ENCODE peak calls at places on chromosomes 16 and 17, in five cellular contexts. One of them, this sample, is unnamed. For H3K4me1, the result is how much of the 10 kb centered on the place peaks cover.

GRCh38 chr16:85025781-85026653 is 1.6 kb upstream of the KIAA0513 start:
- DNase-seq in SJSA1: no peak
- DNase-seq in suprapubic skin: no peak
- DNase-seq in PC-3: no peak
- DNase-seq in adrenal gland: no peak
- DNase-seq in this sample: no peak

GRCh38 chr16:20084624-20085226 is 11.0 kb upstream of the GPR139 start:
- DNase-seq in SJSA1: no peak
- DNase-seq in suprapubic skin: no peak
- DNase-seq in PC-3: peak
- DNase-seq in adrenal gland: no peak
- DNase-seq in this sample: no peak

GRCh38 chr16:81633147-81633619 is 145.9 kb upstream of the PLCG2 start:
- DNase-seq in SJSA1: no peak
- DNase-seq in suprapubic skin: no peak
- DNase-seq in PC-3: no peak
- DNase-seq in adrenal gland: no peak
- DNase-seq in this sample: no peak

GRCh38 chr16:2492292-2492691 is 17.4 kb downstream of the TBC1D24 start:
- DNase-seq in SJSA1: no peak
- DNase-seq in suprapubic skin: no peak
- DNase-seq in PC-3: no peak
- DNase-seq in adrenal gland: no peak
- DNase-seq in this sample: no peak

GRCh38 chr17:66469890-66470289 is 167.5 kb downstream of the PRKCA start:
- DNase-seq in SJSA1: no peak
- DNase-seq in suprapubic skin: no peak
- DNase-seq in PC-3: no peak
- DNase-seq in adrenal gland: no peak
- DNase-seq in this sample: no peak

GRCh38 chr17:1604831-1605528 is 23.7 kb downstream of the SLC43A2 start:
- DNase-seq in SJSA1: no peak
- DNase-seq in suprapubic skin: no peak
- DNase-seq in PC-3: no peak
- DNase-seq in adrenal gland: no peak
- DNase-seq in this sample: no peak

GRCh38 chr17:57986841-57987581 is 1.0 kb downstream of the VEZF1 start:
- DNase-seq in SJSA1: peak
- DNase-seq in suprapubic skin: no peak
- DNase-seq in PC-3: peak
- DNase-seq in adrenal gland: peak
- DNase-seq in this sample: peak

GRCh38 chr17:32912218-32912897 is 15.6 kb upstream of the TMEM98 start:
- DNase-seq in SJSA1: peak
- DNase-seq in suprapubic skin: peak
- DNase-seq in PC-3: peak
- DNase-seq in adrenal gland: peak
- DNase-seq in this sample: peak

GRCh38 chr16:81779540-81780320 is 639 bp downstream of the PLCG2 start:
- DNase-seq in SJSA1: no peak
- DNase-seq in suprapubic skin: no peak
- DNase-seq in PC-3: no peak
- DNase-seq in adrenal gland: peak
- DNase-seq in this sample: no peak

GRCh38 chr16:88599092-88599733 is 29.0 kb downstream of the ZC3H18 start:
- DNase-seq in SJSA1: no peak
- DNase-seq in suprapubic skin: no peak
- DNase-seq in PC-3: no peak
- DNase-seq in adrenal gland: peak
- DNase-seq in this sample: no peak

GRCh38 chr17:78366109-78366848 is 6.4 kb upstream of the SOCS3 start:
- DNase-seq in SJSA1: no peak
- DNase-seq in suprapubic skin: no peak
- DNase-seq in PC-3: no peak
- DNase-seq in adrenal gland: no peak
- DNase-seq in this sample: peak

GRCh38 chr16:12063435-12063834 is 86.9 kb downstream of the SNX29 start:
- DNase-seq in SJSA1: no peak
- DNase-seq in suprapubic skin: no peak
- DNase-seq in PC-3: no peak
- DNase-seq in adrenal gland: no peak
- DNase-seq in this sample: no peak

GRCh38 chr16:66521951-66522771 is 27.8 kb downstream of the TK2 start:
- DNase-seq in SJSA1: peak
- DNase-seq in suprapubic skin: no peak
- DNase-seq in PC-3: peak
- DNase-seq in adrenal gland: peak
- DNase-seq in this sample: peak

GRCh38 chr17:30343741-30344140 is 9.9 kb upstream of the TMIGD1 start:
- DNase-seq in SJSA1: no peak
- DNase-seq in suprapubic skin: no peak
- DNase-seq in PC-3: no peak
- DNase-seq in adrenal gland: no peak
- DNase-seq in this sample: no peak
- H3K4me1 ChIP-seq in SJSA1: under half
- H3K4me1 ChIP-seq in suprapubic skin: under half
- H3K4me1 ChIP-seq in PC-3: under half
- H3K4me1 ChIP-seq in adrenal gland: under half
- H3K4me1 ChIP-seq in this sample: under half

GRCh38 chr17:74295625-74296547 is 21.9 kb downstream of the DNAI2 start:
- DNase-seq in SJSA1: no peak
- DNase-seq in suprapubic skin: no peak
- DNase-seq in PC-3: peak
- DNase-seq in adrenal gland: peak
- DNase-seq in this sample: no peak
- H3K4me3 ChIP-seq in SJSA1: no peak
- H3K4me3 ChIP-seq in suprapubic skin: no peak
- H3K4me3 ChIP-seq in PC-3: no peak
- H3K4me3 ChIP-seq in adrenal gland: no peak
- H3K4me3 ChIP-seq in this sample: no peak

GRCh38 chr16:73214825-73215481 is 167.0 kb upstream of the ZFHX3 start:
- DNase-seq in SJSA1: no peak
- DNase-seq in suprapubic skin: no peak
- DNase-seq in PC-3: no peak
- DNase-seq in adrenal gland: no peak
- DNase-seq in this sample: no peak
- H3K4me1 ChIP-seq in SJSA1: under half
- H3K4me1 ChIP-seq in suprapubic skin: under half
- H3K4me1 ChIP-seq in PC-3: under half
- H3K4me1 ChIP-seq in adrenal gland: under half
- H3K4me1 ChIP-seq in this sample: under half

DNA sequence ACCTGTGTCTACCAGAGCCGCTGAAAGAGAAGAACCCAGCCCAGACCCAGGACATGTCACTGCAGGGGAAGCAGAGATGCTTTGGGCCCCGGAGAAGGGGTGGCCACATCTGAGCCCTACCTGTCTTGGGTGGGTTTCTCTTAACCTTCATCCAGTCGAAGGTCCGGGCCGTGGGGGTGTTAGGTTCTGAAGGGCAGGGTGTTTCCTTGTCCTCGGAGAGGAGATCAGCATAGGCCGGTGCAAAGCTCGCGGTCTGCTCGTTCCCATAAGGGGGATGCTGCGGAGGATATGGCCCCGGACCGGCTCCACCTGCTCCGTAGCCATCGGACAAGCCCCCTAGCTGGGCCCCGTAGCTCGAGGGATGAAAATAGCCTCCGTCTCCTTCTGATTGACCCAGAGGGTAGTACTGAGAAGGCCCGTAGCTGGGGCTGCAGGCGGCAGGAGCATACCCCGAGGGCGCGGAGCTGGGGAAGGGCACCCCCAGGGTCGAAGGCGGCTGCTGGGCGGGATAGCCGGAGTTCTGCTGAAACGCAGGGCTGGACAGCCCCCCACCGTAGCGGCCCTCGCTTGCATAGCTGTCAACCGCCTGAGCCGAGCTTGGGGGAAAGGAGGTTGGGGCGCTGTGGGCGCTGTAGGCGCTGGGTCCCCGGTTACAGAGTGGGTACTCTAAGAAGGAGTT is 464 bp downstream of the HOXB1 start:
- DNase-seq in SJSA1: no peak
- DNase-seq in suprapubic skin: no peak
- DNase-seq in PC-3: no peak
- DNase-seq in adrenal gland: no peak
- DNase-seq in this sample: no peak
- H3K4me3 ChIP-seq in SJSA1: no peak
- H3K4me3 ChIP-seq in suprapubic skin: no peak
- H3K4me3 ChIP-seq in PC-3: no peak
- H3K4me3 ChIP-seq in adrenal gland: no peak
- H3K4me3 ChIP-seq in this sample: no peak

GRCh38 chr16:82814059-82814458 is 187.3 kb downstream of the CDH13 start:
- DNase-seq in SJSA1: no peak
- DNase-seq in suprapubic skin: no peak
- DNase-seq in PC-3: no peak
- DNase-seq in adrenal gland: no peak
- DNase-seq in this sample: peak
- H3K4me1 ChIP-seq in SJSA1: under half
- H3K4me1 ChIP-seq in suprapubic skin: under half
- H3K4me1 ChIP-seq in PC-3: under half
- H3K4me1 ChIP-seq in adrenal gland: under half
- H3K4me1 ChIP-seq in this sample: under half

DNA sequence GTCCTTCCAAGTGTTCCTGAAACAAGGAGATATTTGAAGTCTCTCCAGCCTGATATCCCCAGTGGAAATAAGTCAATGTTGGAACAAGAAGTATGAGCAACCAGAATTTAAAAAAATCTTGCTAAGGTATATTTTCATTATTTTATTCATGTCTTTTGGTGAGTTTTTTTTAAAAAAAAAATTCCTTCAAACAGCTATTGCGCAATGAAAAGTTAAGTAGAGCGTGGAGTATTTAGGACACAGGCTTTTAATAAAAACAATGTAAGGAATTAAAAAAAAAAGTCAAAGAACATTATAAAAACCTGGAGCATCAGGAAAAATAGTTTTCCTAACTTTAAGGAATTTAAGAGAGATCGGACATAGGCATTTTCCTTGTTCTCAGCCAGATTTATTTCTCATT is 940.4 kb downstream of the KCNJ2 start:
- DNase-seq in SJSA1: no peak
- DNase-seq in suprapubic skin: no peak
- DNase-seq in PC-3: no peak
- DNase-seq in adrenal gland: no peak
- DNase-seq in this sample: no peak
- H3K4me3 ChIP-seq in SJSA1: no peak
- H3K4me3 ChIP-seq in suprapubic skin: no peak
- H3K4me3 ChIP-seq in PC-3: no peak
- H3K4me3 ChIP-seq in adrenal gland: no peak
- H3K4me3 ChIP-seq in this sample: no peak

GRCh38 chr17:59367657-59368045 is 36.2 kb downstream of the YPEL2 start:
- DNase-seq in SJSA1: no peak
- DNase-seq in suprapubic skin: no peak
- DNase-seq in PC-3: peak
- DNase-seq in adrenal gland: no peak
- DNase-seq in this sample: no peak

GRCh38 chr17:59368218-59368857 is 36.9 kb downstream of the YPEL2 start:
- DNase-seq in SJSA1: peak
- DNase-seq in suprapubic skin: no peak
- DNase-seq in PC-3: peak
- DNase-seq in adrenal gland: no peak
- DNase-seq in this sample: no peak

GRCh38 chr17:59366773-59367656 is 35.6 kb downstream of the YPEL2 start:
- DNase-seq in SJSA1: no peak
- DNase-seq in suprapubic skin: no peak
- DNase-seq in PC-3: peak
- DNase-seq in adrenal gland: peak
- DNase-seq in this sample: peak

GRCh38 chr17:59370580-59371299 is 39.3 kb downstream of the YPEL2 start:
- DNase-seq in SJSA1: no peak
- DNase-seq in suprapubic skin: no peak
- DNase-seq in PC-3: no peak
- DNase-seq in adrenal gland: no peak
- DNase-seq in this sample: no peak

GRCh38 chr17:59369026-59369724 is 37.7 kb downstream of the YPEL2 start:
- DNase-seq in SJSA1: no peak
- DNase-seq in suprapubic skin: no peak
- DNase-seq in PC-3: peak
- DNase-seq in adrenal gland: no peak
- DNase-seq in this sample: no peak
- H3K4me1 ChIP-seq in SJSA1: half or more
- H3K4me1 ChIP-seq in suprapubic skin: half or more
- H3K4me1 ChIP-seq in PC-3: under half
- H3K4me1 ChIP-seq in adrenal gland: half or more
- H3K4me1 ChIP-seq in this sample: half or more

GRCh38 chr16:57092786-57093301 is 461 bp downstream of the CPNE2 start:
- DNase-seq in SJSA1: no peak
- DNase-seq in suprapubic skin: no peak
- DNase-seq in PC-3: peak
- DNase-seq in adrenal gland: peak
- DNase-seq in this sample: peak

GRCh38 chr16:57091990-57092785 is at the start of gene CPNE2:
- DNase-seq in SJSA1: peak
- DNase-seq in suprapubic skin: no peak
- DNase-seq in PC-3: peak
- DNase-seq in adrenal gland: peak
- DNase-seq in this sample: peak

GRCh38 chr16:57096192-57096591 is 3.8 kb downstream of the CPNE2 start:
- DNase-seq in SJSA1: no peak
- DNase-seq in suprapubic skin: no peak
- DNase-seq in PC-3: no peak
- DNase-seq in adrenal gland: no peak
- DNase-seq in this sample: no peak

GRCh38 chr16:57094911-57095310 is 2.5 kb downstream of the CPNE2 start:
- DNase-seq in SJSA1: no peak
- DNase-seq in suprapubic skin: no peak
- DNase-seq in PC-3: no peak
- DNase-seq in adrenal gland: no peak
- DNase-seq in this sample: no peak

DNA sequence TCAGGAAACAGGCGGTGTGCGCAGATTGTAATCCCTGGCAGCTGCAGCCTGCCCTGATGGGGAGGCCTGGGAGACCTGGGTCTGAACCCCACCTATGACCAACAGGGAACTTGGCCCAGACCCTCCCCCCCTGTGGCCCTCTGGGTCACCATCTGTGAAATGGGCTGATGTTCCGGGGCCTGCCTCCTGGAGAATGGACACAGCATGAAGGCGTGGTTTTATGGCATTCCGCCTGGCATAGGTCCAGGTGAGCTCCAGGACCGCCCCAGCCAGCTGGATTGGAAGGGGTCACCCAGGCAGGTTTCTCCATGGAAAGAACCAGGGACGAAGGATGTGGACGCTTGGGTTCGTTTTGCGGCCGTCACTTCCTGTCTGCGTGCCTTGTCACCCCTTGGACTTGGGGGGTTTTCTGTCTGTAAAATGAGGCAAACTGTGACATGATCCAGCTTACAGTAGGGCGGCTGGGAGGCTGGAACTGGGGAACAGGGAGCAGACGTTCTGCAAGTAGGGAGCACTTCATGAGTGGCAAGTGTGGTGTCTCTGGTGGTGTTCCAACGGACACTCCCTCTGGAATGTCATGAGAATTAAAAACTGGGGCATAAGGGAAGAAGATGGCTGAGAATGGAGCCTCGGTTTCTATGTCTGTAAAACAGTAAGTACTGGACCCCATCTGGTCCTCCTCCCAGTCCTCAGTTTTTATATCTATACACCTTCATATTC is 1.6 kb downstream of the CPNE2 start:
- DNase-seq in SJSA1: no peak
- DNase-seq in suprapubic skin: no peak
- DNase-seq in PC-3: peak
- DNase-seq in adrenal gland: no peak
- DNase-seq in this sample: no peak
- H3K4me3 ChIP-seq in SJSA1: no peak
- H3K4me3 ChIP-seq in suprapubic skin: peak
- H3K4me3 ChIP-seq in PC-3: peak
- H3K4me3 ChIP-seq in adrenal gland: no peak
- H3K4me3 ChIP-seq in this sample: no peak

This sample was measured in SJCRH30.